ENCODE peak calls at places on chromosomes 13 and 19, in seven cellular contexts. F is AG09309, L is lower lobe of right lung, X is IMR-90, N is ovary, B is left ventricle myocardium inferior, K is Panc1. T is an unnamed sample.

GRCh38 chr13:91078093-91078679 is 269.3 kb upstream of the MIR17HG start:
- DNase-seq in K (no peak), F (no peak), X (no peak), L (no peak), N (no peak), B (no peak), T (no peak)

GRCh38 chr13:25827986-25828385 is 223.8 kb downstream of the SHISA2 start:
- DNase-seq in L (no peak), B (no peak), N (no peak), X (no peak), F (no peak), K (no peak), T (no peak)

GRCh38 chr13:73894995-73895571 is 239.1 kb downstream of the KLF12 start:
- DNase-seq in F (no peak), K (no peak), X (no peak), B (no peak), L (no peak), N (no peak), T (no peak)

GRCh38 chr13:93476175-93476574 is 249.6 kb downstream of the GPC6 start:
- DNase-seq in K (no peak), L (no peak), N (no peak), X (peak), B (no peak), F (peak), T (no peak)

GRCh38 chr19:11092181-11092538 is 2.9 kb downstream of the LDLR start:
- DNase-seq in F (no peak), L (no peak), X (peak), B (no peak), K (no peak), N (no peak), T (no peak)

GRCh38 chr13:37870895-37871550 is 1.5 kb upstream of the TRPC4 start:
- DNase-seq in B (no peak), F (no peak), X (peak), N (no peak), L (no peak), K (no peak), T (no peak)

GRCh38 chr13:27868639-27869435 is 51.0 kb upstream of the PDX1 start:
- DNase-seq in L (no peak), K (peak), F (no peak), B (no peak), X (peak), N (no peak), T (no peak)

GRCh38 chr19:13953021-13953531 is 767 bp downstream of the DCAF15 start:
- DNase-seq in X (peak), K (no peak), B (no peak), L (no peak), N (peak), F (peak), T (no peak)

GRCh38 chr13:113077953-113078894 is 27.4 kb upstream of the F7 start:
- DNase-seq in B (no peak), X (no peak), L (peak), N (no peak), F (no peak), K (no peak), T (no peak)

GRCh38 chr13:28049215-28049614 is 51.2 kb downstream of the FLT3 start:
- DNase-seq in L (no peak), F (no peak), N (no peak), X (no peak), B (no peak), K (no peak), T (no peak)

GRCh38 chr13:34114581-34114980 is 296.6 kb downstream of the RFC3 start:
- DNase-seq in K (no peak), X (no peak), L (no peak), B (no peak), F (no peak), N (no peak), T (no peak)

GRCh38 chr13:30932481-30933333 is at the start of gene TEX26:
- DNase-seq in X (no peak), B (no peak), N (no peak), K (no peak), F (no peak), L (no peak), T (no peak)
- H3K4me3 ChIP-seq in X (no peak), B (peak), N (no peak), K (no peak), F (no peak), L (no peak), T (no peak)

GRCh38 chr19:6571167-6571566 is 19.8 kb downstream of the CD70 start:
- DNase-seq in X (no peak), K (no peak), F (no peak), N (no peak), L (no peak), B (no peak), T (no peak)
- TF ChIP-seq CTCF in X (no peak), K (no peak), F (no peak), N (no peak), L (no peak), B (no peak), T (no peak)

GRCh38 chr19:18683109-18683954 is at the start of gene CRTC1:
- DNase-seq in N (peak), L (peak), X (peak), K (no peak), B (peak), F (no peak), T (peak)

GRCh38 chr19:18682807-18683108 is 722 bp upstream of the CRTC1 start:
- DNase-seq in F (no peak), L (no peak), N (no peak), B (no peak), X (no peak), K (no peak), T (no peak)

GRCh38 chr19:18685597-18686164 is 2.2 kb downstream of the CRTC1 start:
- DNase-seq in B (no peak), N (no peak), X (peak), L (no peak), F (no peak), K (no peak), T (no peak)

GRCh38 chr19:18683955-18684641 is 618 bp downstream of the CRTC1 start:
- DNase-seq in N (peak), X (no peak), K (no peak), L (no peak), F (no peak), B (no peak), T (no peak)

DNA sequence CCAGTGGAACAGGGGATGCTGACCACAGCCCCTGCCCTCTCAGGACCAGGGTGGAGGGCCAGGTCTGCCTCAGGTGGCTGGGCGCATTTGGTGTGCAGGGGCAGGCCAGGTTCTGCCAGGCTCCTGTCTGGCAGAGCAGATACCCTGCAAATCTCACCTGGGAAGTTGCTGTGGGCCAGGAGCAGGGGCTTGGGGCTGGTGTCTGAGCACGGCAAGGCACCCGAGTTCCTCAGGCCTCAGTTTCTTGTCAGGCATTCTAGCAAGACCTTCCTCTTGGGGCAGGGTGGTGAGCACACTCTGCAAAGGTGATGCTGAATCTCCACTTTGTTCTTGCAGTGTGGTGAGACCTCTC is 1.1 kb downstream of the CRTC1 start:
- DNase-seq in L (no peak), F (no peak), N (no peak), B (no peak), K (no peak), X (no peak), T (no peak)
- H3K4me3 ChIP-seq in L (peak), F (peak), N (no peak), B (peak), K (peak), X (peak), T (peak)

DNA sequence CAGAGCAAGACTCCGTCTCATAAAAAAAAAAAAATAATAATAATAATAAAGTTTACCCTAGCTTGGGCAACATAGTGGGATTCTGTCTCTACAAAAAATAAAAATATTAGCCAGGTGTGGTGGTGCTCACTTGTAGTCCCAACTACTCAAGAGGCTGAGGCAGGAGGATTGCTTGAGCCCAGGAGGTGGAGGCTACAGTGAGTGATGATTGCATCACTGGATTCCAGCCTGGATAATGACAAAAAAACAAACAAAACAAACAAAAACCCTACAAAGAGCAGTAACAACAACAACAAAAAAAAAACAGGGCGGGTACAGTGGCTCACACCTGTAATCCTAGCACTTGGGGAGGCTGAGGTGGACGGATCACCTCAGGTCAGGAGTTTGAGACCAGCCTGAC is 45.2 kb downstream of the ZNF331 start:
- DNase-seq in N (no peak), K (no peak), L (no peak), B (no peak), X (no peak), F (no peak), T (no peak)
- TF ChIP-seq CTCF in N (no peak), K (no peak), L (no peak), B (no peak), X (no peak), F (no peak), T (no peak)

GRCh38 chr19:50420127-50420526 is 1.4 kb downstream of the SPIB start:
- DNase-seq in K (no peak), F (no peak), X (no peak), N (no peak), L (no peak), B (no peak), T (no peak)
- H3K4me3 ChIP-seq in K (no peak), F (no peak), X (no peak), N (no peak), L (no peak), B (no peak), T (no peak)

DNA sequence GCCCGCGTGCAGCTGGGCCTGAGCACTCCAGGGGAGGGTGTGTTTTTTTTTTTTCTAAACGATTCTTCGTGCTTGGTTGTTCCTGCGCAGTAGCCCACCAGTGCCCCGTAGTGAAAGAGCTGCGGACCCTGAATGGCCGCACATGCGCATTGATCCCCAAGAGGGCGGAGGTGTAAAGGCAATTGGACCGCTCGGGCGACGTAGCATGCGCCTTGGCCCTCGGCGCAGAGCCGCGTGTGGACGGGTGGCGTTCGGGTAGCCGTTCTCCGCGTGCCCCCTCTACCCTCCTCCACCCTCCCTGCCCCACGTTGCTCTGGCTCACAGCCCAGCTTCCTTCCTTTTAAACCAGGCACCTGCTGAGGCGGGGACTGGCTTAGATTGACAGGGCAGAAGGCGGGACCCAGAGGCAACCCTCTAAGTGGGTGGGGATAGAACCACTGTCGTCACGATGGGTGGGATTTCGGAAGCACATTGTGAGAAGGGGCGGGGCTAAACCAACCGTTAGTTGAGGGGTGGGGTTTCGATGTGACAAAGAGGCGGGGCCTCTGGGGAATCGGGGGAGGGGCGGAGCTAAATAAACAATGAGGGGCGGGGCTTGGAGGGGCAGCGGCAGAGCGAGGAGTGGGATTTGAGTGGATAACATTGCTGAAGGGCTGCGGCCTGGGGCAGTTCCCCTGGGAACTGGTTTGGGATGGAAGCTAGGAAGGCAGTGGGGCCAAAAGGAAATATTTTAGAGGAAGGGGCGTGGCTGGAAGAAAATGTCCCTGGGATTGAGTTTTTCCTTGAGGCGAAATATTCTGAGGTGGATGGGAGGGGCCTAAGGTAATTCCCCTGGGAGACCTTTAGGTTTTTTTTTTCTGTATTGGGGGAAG is 543 bp upstream of the NUP62 start:
- DNase-seq in X (peak), B (peak), K (peak), N (peak), L (peak), F (peak), T (peak)
- TF ChIP-seq CTCF in X (no peak), B (peak), K (no peak), N (no peak), L (peak), F (peak), T (no peak)

DNA sequence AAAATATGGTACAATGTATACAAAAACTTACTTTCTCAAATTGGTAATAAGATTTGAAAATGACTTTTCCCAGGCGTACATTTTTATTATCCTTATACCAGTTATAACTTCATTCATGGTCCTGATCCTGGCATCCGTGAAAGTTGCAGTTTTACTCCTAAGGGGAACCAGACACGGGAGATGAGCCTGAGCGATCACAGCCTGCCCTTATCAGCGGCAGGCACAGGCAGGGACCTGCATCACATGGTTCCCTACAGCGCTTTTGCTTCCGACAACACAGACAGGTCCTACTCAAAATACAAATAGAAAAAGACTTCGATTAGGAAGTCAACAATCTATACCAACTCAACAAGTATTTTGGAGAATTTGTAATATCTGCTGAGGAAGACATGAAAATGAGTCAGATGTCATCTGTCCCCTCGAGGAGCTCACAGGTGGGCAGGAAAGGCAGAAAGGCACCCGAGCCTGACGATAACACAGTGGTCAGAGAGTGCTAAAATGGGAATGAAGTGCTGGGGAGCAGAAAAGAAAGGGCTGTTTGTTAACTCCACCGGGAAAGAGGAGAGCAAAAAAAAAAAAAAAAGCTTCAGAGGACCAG is 93.4 kb downstream of the ABCC4 start:
- DNase-seq in X (no peak), L (no peak), F (no peak), B (no peak), K (no peak), N (no peak), T (no peak)
- H3K4me3 ChIP-seq in X (no peak), L (no peak), F (no peak), B (no peak), K (no peak), N (no peak), T (no peak)

GRCh38 chr19:46824887-46825730 is 25.5 kb downstream of the AP2S1 start:
- DNase-seq in L (peak), B (no peak), N (no peak), F (no peak), X (no peak), K (no peak), T (no peak)
- TF ChIP-seq CTCF in L (no peak), B (no peak), N (no peak), F (peak), X (peak), K (no peak), T (no peak)

DNA sequence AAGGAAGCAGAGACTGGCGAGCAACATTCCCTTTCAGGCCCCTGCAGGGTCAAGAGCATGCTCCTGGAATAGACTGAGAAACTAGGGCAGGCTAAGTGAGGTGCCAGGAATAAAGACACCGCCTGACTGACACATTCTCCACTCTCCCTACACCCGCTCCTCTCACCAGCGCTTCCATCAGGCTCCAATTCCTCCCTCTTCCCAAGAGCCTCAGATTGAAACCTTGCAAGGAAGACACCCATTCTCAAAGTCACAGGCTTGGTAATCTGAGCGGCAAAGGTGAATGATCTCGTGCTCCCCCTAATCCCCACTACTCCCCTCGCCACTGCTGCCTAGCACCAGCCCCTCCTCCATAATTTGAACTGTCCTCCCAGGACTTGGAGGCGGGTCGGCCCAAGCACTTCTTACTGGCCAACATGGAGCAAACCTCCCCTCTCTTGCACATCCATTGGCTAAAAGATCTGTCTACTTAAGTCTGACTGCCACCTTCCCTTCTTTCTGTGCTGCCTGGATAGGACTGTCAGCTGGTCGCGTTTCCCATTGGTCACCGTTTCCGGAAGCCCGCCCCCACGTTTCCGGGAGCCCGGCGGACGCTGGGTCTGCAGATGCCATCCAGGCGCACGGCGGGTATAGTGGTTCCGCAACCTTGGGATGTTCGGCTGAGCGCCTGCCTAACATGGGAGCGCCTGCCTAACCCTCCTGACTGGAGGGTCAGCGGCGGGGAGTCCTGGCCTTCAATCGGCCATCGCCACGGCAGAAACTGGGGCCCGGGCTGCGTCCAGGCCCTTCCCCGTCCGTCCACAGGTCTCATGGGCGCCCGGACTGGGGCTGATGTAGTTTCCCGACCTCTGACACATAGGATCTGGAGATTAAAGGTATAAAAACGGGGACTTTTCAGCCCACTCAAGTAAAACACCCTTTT is 33.6 kb downstream of the ZNF383 start:
- DNase-seq in X (peak), K (no peak), F (peak), L (peak), N (peak), B (peak), T (peak)
- H3K4me3 ChIP-seq in X (peak), K (no peak), F (peak), L (peak), N (peak), B (peak), T (peak)

T was measured in LNCaP clone FGC.